ENCODE peak calls at places on chromosome 19, in five cellular contexts. One of them, this sample, is unnamed.

GRCh38 chr19:4278460-4278901 is 585 bp upstream of the SHD start:
- DNase-seq in psoas muscle: no peak
- DNase-seq in NB4: peak
- DNase-seq in frontal cortex: no peak
- DNase-seq in activated CD4-positive, alpha-beta T cell treated with anti-CD3 and anti-CD28 coated beads for 24 hours: no peak
- DNase-seq in this sample: no peak

GRCh38 chr19:1884719-1885334 is 469 bp downstream of the ABHD17A start:
- DNase-seq in frontal cortex: peak
- DNase-seq in psoas muscle: no peak
- DNase-seq in NB4: no peak
- DNase-seq in activated CD4-positive, alpha-beta T cell treated with anti-CD3 and anti-CD28 coated beads for 24 hours: no peak
- DNase-seq in this sample: no peak

GRCh38 chr19:46124638-46125115 is at the start of gene IGFL3:
- DNase-seq in psoas muscle: no peak
- DNase-seq in NB4: peak
- DNase-seq in frontal cortex: no peak
- DNase-seq in activated CD4-positive, alpha-beta T cell treated with anti-CD3 and anti-CD28 coated beads for 24 hours: no peak
- DNase-seq in this sample: no peak

GRCh38 chr19:468587-469256 is 7.9 kb upstream of the SHC2 start:
- DNase-seq in NB4: no peak
- DNase-seq in frontal cortex: no peak
- DNase-seq in psoas muscle: no peak
- DNase-seq in activated CD4-positive, alpha-beta T cell treated with anti-CD3 and anti-CD28 coated beads for 24 hours: no peak
- DNase-seq in this sample: no peak

GRCh38 chr19:13613447-13613846 is 107.2 kb upstream of the CACNA1A start:
- DNase-seq in frontal cortex: no peak
- DNase-seq in psoas muscle: no peak
- DNase-seq in NB4: no peak
- DNase-seq in activated CD4-positive, alpha-beta T cell treated with anti-CD3 and anti-CD28 coated beads for 24 hours: no peak
- DNase-seq in this sample: no peak

GRCh38 chr19:28961772-28962500 is 251.0 kb downstream of the UQCRFS1 start:
- DNase-seq in NB4: no peak
- DNase-seq in frontal cortex: no peak
- DNase-seq in activated CD4-positive, alpha-beta T cell treated with anti-CD3 and anti-CD28 coated beads for 24 hours: no peak
- DNase-seq in psoas muscle: no peak
- DNase-seq in this sample: no peak

GRCh38 chr19:50728084-50728737 is 5.0 kb downstream of the CLEC11A start:
- DNase-seq in frontal cortex: no peak
- DNase-seq in NB4: peak
- DNase-seq in activated CD4-positive, alpha-beta T cell treated with anti-CD3 and anti-CD28 coated beads for 24 hours: peak
- DNase-seq in psoas muscle: peak
- DNase-seq in this sample: peak

GRCh38 chr19:35265126-35265995 is 3.4 kb upstream of the USF2 start:
- DNase-seq in NB4: no peak
- DNase-seq in frontal cortex: no peak
- DNase-seq in psoas muscle: no peak
- DNase-seq in activated CD4-positive, alpha-beta T cell treated with anti-CD3 and anti-CD28 coated beads for 24 hours: no peak
- DNase-seq in this sample: no peak

GRCh38 chr19:41700381-41701195 is 7.8 kb upstream of the CEACAM5 start:
- DNase-seq in frontal cortex: no peak
- DNase-seq in activated CD4-positive, alpha-beta T cell treated with anti-CD3 and anti-CD28 coated beads for 24 hours: no peak
- DNase-seq in psoas muscle: no peak
- DNase-seq in NB4: no peak
- DNase-seq in this sample: no peak

GRCh38 chr19:17075035-17075859 is at the start of the genes HAUS8 and MYO9B:
- DNase-seq in NB4: peak
- DNase-seq in psoas muscle: peak
- DNase-seq in frontal cortex: peak
- DNase-seq in activated CD4-positive, alpha-beta T cell treated with anti-CD3 and anti-CD28 coated beads for 24 hours: peak
- DNase-seq in this sample: peak

GRCh38 chr19:1183543-1184172 is 9.6 kb upstream of the SBNO2 start:
- DNase-seq in frontal cortex: no peak
- DNase-seq in NB4: no peak
- DNase-seq in activated CD4-positive, alpha-beta T cell treated with anti-CD3 and anti-CD28 coated beads for 24 hours: no peak
- DNase-seq in psoas muscle: no peak
- DNase-seq in this sample: no peak

GRCh38 chr19:33139165-33139564 is 7.3 kb downstream of the WDR88 start:
- DNase-seq in frontal cortex: no peak
- DNase-seq in activated CD4-positive, alpha-beta T cell treated with anti-CD3 and anti-CD28 coated beads for 24 hours: no peak
- DNase-seq in psoas muscle: no peak
- DNase-seq in NB4: no peak
- DNase-seq in this sample: no peak

GRCh38 chr19:58356236-58356970 is 3.1 kb upstream of the A1BG start:
- DNase-seq in frontal cortex: no peak
- DNase-seq in psoas muscle: no peak
- DNase-seq in NB4: no peak
- DNase-seq in activated CD4-positive, alpha-beta T cell treated with anti-CD3 and anti-CD28 coated beads for 24 hours: no peak
- DNase-seq in this sample: no peak

GRCh38 chr19:4730740-4731171 is 7.1 kb upstream of the DPP9 start:
- DNase-seq in NB4: peak
- DNase-seq in activated CD4-positive, alpha-beta T cell treated with anti-CD3 and anti-CD28 coated beads for 24 hours: peak
- DNase-seq in frontal cortex: no peak
- DNase-seq in psoas muscle: no peak
- DNase-seq in this sample: no peak

GRCh38 chr19:2026770-2027169 is 11.3 kb upstream of the BTBD2 start:
- DNase-seq in frontal cortex: no peak
- DNase-seq in activated CD4-positive, alpha-beta T cell treated with anti-CD3 and anti-CD28 coated beads for 24 hours: no peak
- DNase-seq in NB4: no peak
- DNase-seq in psoas muscle: no peak
- DNase-seq in this sample: no peak

GRCh38 chr19:46328079-46328478 is 18.8 kb upstream of the PPP5C start:
- DNase-seq in psoas muscle: no peak
- DNase-seq in activated CD4-positive, alpha-beta T cell treated with anti-CD3 and anti-CD28 coated beads for 24 hours: no peak
- DNase-seq in NB4: no peak
- DNase-seq in frontal cortex: no peak
- DNase-seq in this sample: no peak

GRCh38 chr19:33240181-33240771 is 14.6 kb upstream of the SLC7A10 start:
- DNase-seq in frontal cortex: no peak
- DNase-seq in activated CD4-positive, alpha-beta T cell treated with anti-CD3 and anti-CD28 coated beads for 24 hours: no peak
- DNase-seq in NB4: no peak
- DNase-seq in psoas muscle: no peak
- DNase-seq in this sample: no peak

GRCh38 chr19:56105090-56105701 is 15.9 kb downstream of the ZNF787 start:
- DNase-seq in psoas muscle: peak
- DNase-seq in frontal cortex: peak
- DNase-seq in NB4: no peak
- DNase-seq in activated CD4-positive, alpha-beta T cell treated with anti-CD3 and anti-CD28 coated beads for 24 hours: peak
- DNase-seq in this sample: peak

GRCh38 chr19:48239582-48240141 is 16.1 kb downstream of the CARD8 start:
- DNase-seq in psoas muscle: peak
- DNase-seq in NB4: no peak
- DNase-seq in frontal cortex: no peak
- DNase-seq in activated CD4-positive, alpha-beta T cell treated with anti-CD3 and anti-CD28 coated beads for 24 hours: no peak
- DNase-seq in this sample: no peak

GRCh38 chr19:33241530-33242101 is 16.0 kb upstream of the SLC7A10 start:
- DNase-seq in frontal cortex: no peak
- DNase-seq in psoas muscle: no peak
- DNase-seq in NB4: peak
- DNase-seq in activated CD4-positive, alpha-beta T cell treated with anti-CD3 and anti-CD28 coated beads for 24 hours: no peak
- DNase-seq in this sample: no peak